ENCODE peak calls at places on chromosomes 5 and 9, in four cellular contexts. One of them, this sample, is unnamed.

GRCh38 chr5:80093796-80094195 is 58.6 kb downstream of the THBS4 start:
- DNase-seq in frontal cortex: no peak
- DNase-seq in stimulated activated CD4-positive, alpha-beta T cell treated with anti-CD3 and anti-CD28 coated beads, Interleukin-1b, Interleukin-23, amount 100 ng/mL, for 24 hours: no peak
- DNase-seq in GM03348: no peak
- DNase-seq in this sample: no peak

GRCh38 chr5:99019812-99020697 is 91.2 kb upstream of the CHD1 start:
- DNase-seq in GM03348: peak; percentile 81
- DNase-seq in stimulated activated CD4-positive, alpha-beta T cell treated with anti-CD3 and anti-CD28 coated beads, Interleukin-1b, Interleukin-23, amount 100 ng/mL, for 24 hours: no peak
- DNase-seq in frontal cortex: no peak
- DNase-seq in this sample: no peak

GRCh38 chr5:14327624-14328023 is 184.5 kb downstream of the TRIO start:
- DNase-seq in frontal cortex: no peak
- DNase-seq in stimulated activated CD4-positive, alpha-beta T cell treated with anti-CD3 and anti-CD28 coated beads, Interleukin-1b, Interleukin-23, amount 100 ng/mL, for 24 hours: no peak
- DNase-seq in GM03348: no peak
- DNase-seq in this sample: no peak

GRCh38 chr9:16001856-16002255 is 449.0 kb downstream of the CCDC171 start:
- DNase-seq in stimulated activated CD4-positive, alpha-beta T cell treated with anti-CD3 and anti-CD28 coated beads, Interleukin-1b, Interleukin-23, amount 100 ng/mL, for 24 hours: no peak
- DNase-seq in frontal cortex: no peak
- DNase-seq in GM03348: no peak
- DNase-seq in this sample: no peak

GRCh38 chr5:54835642-54836041 is 149.8 kb downstream of the ESM1 start:
- DNase-seq in frontal cortex: no peak
- DNase-seq in GM03348: peak; percentile 11
- DNase-seq in stimulated activated CD4-positive, alpha-beta T cell treated with anti-CD3 and anti-CD28 coated beads, Interleukin-1b, Interleukin-23, amount 100 ng/mL, for 24 hours: no peak
- DNase-seq in this sample: no peak

GRCh38 chr5:123178693-123179092 is 89.7 kb downstream of the PRDM6 start:
- DNase-seq in GM03348: no peak
- DNase-seq in frontal cortex: no peak
- DNase-seq in stimulated activated CD4-positive, alpha-beta T cell treated with anti-CD3 and anti-CD28 coated beads, Interleukin-1b, Interleukin-23, amount 100 ng/mL, for 24 hours: no peak
- DNase-seq in this sample: no peak

GRCh38 chr9:114653556-114654159 is 3.9 kb downstream of the TEX53 start:
- DNase-seq in GM03348: peak; percentile 89
- DNase-seq in stimulated activated CD4-positive, alpha-beta T cell treated with anti-CD3 and anti-CD28 coated beads, Interleukin-1b, Interleukin-23, amount 100 ng/mL, for 24 hours: peak; percentile 72
- DNase-seq in frontal cortex: peak; percentile 72
- DNase-seq in this sample: peak; percentile 41

GRCh38 chr9:95726756-95727155 is 148.7 kb upstream of the ERCC6L2 start:
- DNase-seq in stimulated activated CD4-positive, alpha-beta T cell treated with anti-CD3 and anti-CD28 coated beads, Interleukin-1b, Interleukin-23, amount 100 ng/mL, for 24 hours: no peak
- DNase-seq in GM03348: peak; percentile 81
- DNase-seq in frontal cortex: peak; percentile 52
- DNase-seq in this sample: no peak

GRCh38 chr5:179980767-179981166 is 73.1 kb upstream of the TBC1D9B start:
- DNase-seq in frontal cortex: no peak
- DNase-seq in GM03348: no peak
- DNase-seq in stimulated activated CD4-positive, alpha-beta T cell treated with anti-CD3 and anti-CD28 coated beads, Interleukin-1b, Interleukin-23, amount 100 ng/mL, for 24 hours: no peak
- DNase-seq in this sample: no peak

GRCh38 chr5:14727428-14727865 is 62.9 kb downstream of the OTULIN start:
- DNase-seq in stimulated activated CD4-positive, alpha-beta T cell treated with anti-CD3 and anti-CD28 coated beads, Interleukin-1b, Interleukin-23, amount 100 ng/mL, for 24 hours: peak; percentile 62
- DNase-seq in GM03348: peak; percentile 89
- DNase-seq in frontal cortex: peak; percentile 76
- DNase-seq in this sample: peak; percentile 91

GRCh38 chr9:3457171-3457570 is 68.6 kb downstream of the RFX3 start:
- DNase-seq in GM03348: no peak
- DNase-seq in stimulated activated CD4-positive, alpha-beta T cell treated with anti-CD3 and anti-CD28 coated beads, Interleukin-1b, Interleukin-23, amount 100 ng/mL, for 24 hours: no peak
- DNase-seq in frontal cortex: no peak
- DNase-seq in this sample: no peak

GRCh38 chr9:108512426-108513173 is 343.2 kb downstream of the ACTL7B start:
- DNase-seq in stimulated activated CD4-positive, alpha-beta T cell treated with anti-CD3 and anti-CD28 coated beads, Interleukin-1b, Interleukin-23, amount 100 ng/mL, for 24 hours: no peak
- DNase-seq in frontal cortex: no peak
- DNase-seq in GM03348: no peak
- DNase-seq in this sample: no peak

GRCh38 chr5:90015584-90016018 is 394.0 kb downstream of the CETN3 start:
- DNase-seq in GM03348: no peak
- DNase-seq in frontal cortex: no peak
- DNase-seq in stimulated activated CD4-positive, alpha-beta T cell treated with anti-CD3 and anti-CD28 coated beads, Interleukin-1b, Interleukin-23, amount 100 ng/mL, for 24 hours: no peak
- DNase-seq in this sample: no peak

This sample was measured in mesothelial cell of epicardium.